ENCODE peak calls at places on chromosomes 5 and 9, in four cellular contexts. G, O, P and Q are unnamed samples.

GRCh38 chr5:115840825-115841224 is 540 bp downstream of the ATG12 start:
- DNase-seq in O (no peak), P (no peak), G (no peak), Q (peak)

GRCh38 chr5:42506662-42507061 is 83.4 kb downstream of the GHR start:
- DNase-seq in O (no peak), G (no peak), P (no peak), Q (no peak)

GRCh38 chr5:98827161-98827560 is 53.7 kb downstream of the RGMB start:
- DNase-seq in O (peak), G (peak), P (peak), Q (peak)

GRCh38 chr5:168023190-168023589 is 268.3 kb upstream of the WWC1 start:
- DNase-seq in O (no peak), P (no peak), G (no peak), Q (no peak)

GRCh38 chr9:70921126-70921525 is 200.3 kb downstream of the TRPM3 start:
- DNase-seq in P (no peak), G (peak), O (peak), Q (peak)

GRCh38 chr5:139650031-139650688 is 2.0 kb downstream of the CXXC5 start:
- DNase-seq in P (no peak), O (peak), G (no peak), Q (peak)

GRCh38 chr5:157828031-157828948 is 30.7 kb downstream of the CLINT1 start:
- DNase-seq in G (no peak), P (no peak), O (no peak), Q (no peak)

GRCh38 chr5:144941-145340 is 46.4 kb upstream of the LRRC14B start:
- DNase-seq in O (no peak), P (no peak), G (no peak), Q (no peak)

GRCh38 chr5:139960723-139961383 is 82.2 kb downstream of the NRG2 start:
- DNase-seq in G (no peak), O (no peak), P (no peak), Q (no peak)

GRCh38 chr5:159947708-159948358 is 31.6 kb downstream of the ADRA1B start:
- DNase-seq in G (peak), O (no peak), P (no peak), Q (no peak)

GRCh38 chr9:4334439-4334838 is 34.6 kb upstream of the GLIS3 start:
- DNase-seq in O (peak), P (no peak), G (peak), Q (peak)

GRCh38 chr5:161546463-161547301 is at the start of gene GABRB2:
- DNase-seq in G (no peak), O (peak), P (peak), Q (peak)

GRCh38 chr5:175470756-175471155 is 7.6 kb upstream of the SFXN1 start:
- DNase-seq in O (no peak), P (no peak), G (peak), Q (no peak)

GRCh38 chr5:96250782-96251181 is 182.3 kb downstream of the PCSK1 start:
- DNase-seq in O (no peak), P (no peak), G (no peak), Q (no peak)

GRCh38 chr5:179268966-179269693 is 76.1 kb downstream of the ADAMTS2 start:
- DNase-seq in O (no peak), P (no peak), G (no peak), Q (no peak)

GRCh38 chr5:170348069-170348702 is 41.0 kb downstream of the KCNMB1 start:
- DNase-seq in P (no peak), O (no peak), G (no peak), Q (no peak)

GRCh38 chr5:80083115-80083890 is 48.2 kb downstream of the THBS4 start:
- DNase-seq in O (peak), G (peak), P (peak), Q (peak)

GRCh38 chr9:100170085-100170484 is 71.0 kb downstream of the INVS start:
- DNase-seq in G (peak), O (no peak), P (no peak), Q (peak)

GRCh38 chr5:60178101-60178500 is 284.6 kb upstream of the PDE4D start:
- DNase-seq in O (no peak), G (no peak), P (no peak), Q (peak)

GRCh38 chr5:72817076-72817476 is 615 bp downstream of the TNPO1 start:
- DNase-seq in P (no peak), O (no peak), G (peak), Q (peak)

GRCh38 chr5:50965621-50966362 is 299.4 kb downstream of the PARP8 start:
- DNase-seq in P (peak), G (no peak), O (peak), Q (no peak)

GRCh38 chr5:96995419-96995818 is 59.5 kb downstream of the LNPEP start:
- DNase-seq in P (no peak), G (no peak), O (no peak), Q (no peak)

DNA sequence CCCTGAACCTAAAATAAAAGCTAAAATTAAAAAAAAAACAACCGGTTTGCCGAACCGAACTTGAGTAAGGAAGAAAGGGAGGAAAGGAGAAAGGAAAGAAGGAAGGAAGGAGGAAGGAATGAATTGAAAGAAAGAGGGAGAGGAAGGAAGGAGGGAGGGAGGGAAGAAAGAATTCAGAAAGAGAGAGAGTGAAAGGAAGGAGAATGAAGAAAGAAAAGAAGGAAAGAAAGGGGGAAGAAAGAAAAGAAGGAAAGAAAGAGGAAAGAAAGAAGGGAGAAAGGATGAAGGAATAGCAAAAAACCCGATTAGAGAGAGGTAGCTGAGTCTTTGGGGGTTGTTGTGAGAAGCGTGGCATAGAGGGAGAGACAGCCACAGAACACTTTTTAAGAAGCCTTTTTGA is 121.4 kb downstream of the FGF18 start:
- DNase-seq in G (no peak), P (no peak), O (no peak), Q (no peak)
- H2BK15ac ChIP-seq in G (no peak), P (no peak), O (no peak), Q (no peak)

DNA sequence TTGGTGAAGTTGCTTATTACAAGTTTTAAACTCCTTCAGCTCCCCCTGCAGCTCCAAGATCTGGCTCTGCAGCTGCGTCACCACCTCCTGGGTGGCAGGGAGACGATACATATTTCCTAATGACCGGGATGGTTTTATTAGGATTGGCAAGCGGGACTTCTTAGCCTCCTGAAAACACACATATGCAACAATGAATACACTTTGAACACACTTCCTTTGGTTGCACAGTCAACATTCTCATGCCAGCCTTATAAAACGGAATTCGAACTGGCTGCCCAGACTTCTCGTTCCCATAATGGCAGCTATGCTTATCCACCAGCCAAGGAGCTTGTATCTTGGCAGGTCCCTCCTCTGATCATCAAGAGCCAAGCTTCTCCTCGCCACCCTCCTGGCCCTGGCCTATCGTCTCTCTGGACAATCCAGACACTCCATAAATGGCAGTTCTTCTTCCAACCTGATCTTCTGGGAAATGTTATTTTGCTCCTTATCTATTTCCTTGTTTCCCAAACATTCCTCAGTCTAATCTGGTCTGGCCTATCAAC is 131.9 kb downstream of the CDK5RAP2 start:
- DNase-seq in O (peak), P (no peak), G (no peak), Q (no peak)
- H3K23ac ChIP-seq in O (no peak), P (no peak), G (no peak), Q (no peak)

DNA sequence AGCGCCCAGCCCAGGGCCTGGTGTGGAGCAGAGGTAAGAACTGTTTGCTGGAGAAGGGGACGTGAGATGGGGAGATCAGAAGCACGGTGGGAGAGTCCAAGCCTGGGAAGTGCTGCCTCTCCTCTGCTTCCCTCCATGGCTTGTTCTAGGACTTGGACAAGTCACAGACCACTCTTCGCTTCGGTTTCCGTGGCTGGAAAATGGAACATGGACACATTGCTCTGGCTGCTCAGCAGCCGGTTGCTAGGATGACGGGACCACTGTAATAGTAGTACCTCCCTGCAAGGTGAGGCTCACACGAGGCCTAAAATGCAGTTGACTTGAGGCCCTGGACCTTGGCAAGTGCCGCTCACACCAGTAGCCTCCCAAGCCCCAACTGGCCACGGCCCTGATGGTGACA is 175.8 kb upstream of the FSTL4 start:
- DNase-seq in P (no peak), G (no peak), O (no peak), Q (no peak)
- H2BK15ac ChIP-seq in P (no peak), G (no peak), O (no peak), Q (no peak)

DNA sequence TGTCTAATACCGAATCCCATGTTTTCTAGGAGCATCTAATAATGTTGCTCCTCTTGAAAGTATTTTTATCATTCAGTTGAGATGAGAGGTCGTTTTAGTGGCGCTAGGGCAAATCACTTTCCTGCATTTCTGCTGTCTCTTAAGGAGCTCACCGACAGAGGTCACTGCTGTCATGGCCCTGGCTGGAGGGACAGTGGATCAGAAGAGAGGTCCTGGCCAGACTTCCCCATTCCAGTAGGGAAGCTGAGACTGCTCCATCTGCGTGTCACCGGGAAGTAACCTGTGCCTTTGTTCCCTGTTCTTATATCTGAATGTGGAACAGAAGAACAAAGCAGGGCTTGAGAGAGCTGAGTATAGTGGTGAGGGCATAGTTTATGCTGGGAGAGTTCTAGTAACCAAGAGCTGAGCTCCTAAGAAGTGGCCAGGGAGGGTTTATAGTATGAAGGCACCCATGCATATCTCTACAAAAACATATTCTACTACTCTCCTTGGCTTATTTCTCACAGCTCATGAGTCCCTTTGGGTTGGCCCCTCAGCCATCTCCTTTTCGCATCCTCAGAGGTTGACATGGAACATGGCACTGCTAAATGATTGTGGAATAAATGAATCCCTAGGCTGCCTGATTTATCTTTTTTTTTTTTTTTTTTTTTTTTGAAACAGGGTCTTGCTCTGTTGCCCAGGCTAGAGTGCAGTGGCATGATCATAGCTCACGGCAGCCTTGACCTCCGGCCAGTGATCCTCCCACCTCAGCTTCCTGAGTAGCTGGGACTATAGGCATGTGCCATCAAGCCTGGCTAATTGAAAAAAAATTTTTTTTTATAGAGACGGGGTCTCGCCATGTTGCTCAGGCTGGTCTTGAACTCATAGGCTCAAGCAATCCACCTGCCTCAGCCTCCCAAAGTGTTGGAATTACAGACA is 27.2 kb downstream of the ATP6V0E1 start:
- DNase-seq in G (peak), P (peak), O (peak), Q (peak)
- H3K23ac ChIP-seq in G (no peak), P (no peak), O (no peak), Q (no peak)